ENCODE peak calls at places on chromosomes 6 and 20, in six cellular contexts. Q is kidney epithelial cell, C is tibial artery, D is mammary epithelial cell, W is IMR-90, S is upper lobe of right lung. V is an unnamed sample.

GRCh38 chr20:326645-327031 is 1.3 kb downstream of the SOX12 start:
- DNase-seq in D (no peak), C (no peak), Q (no peak), S (peak), W (no peak), V (no peak)

GRCh38 chr20:23419995-23420901 is 1.0 kb downstream of the NAPB start:
- DNase-seq in W (peak), S (peak), D (peak), Q (peak), C (peak), V (peak)

GRCh38 chr20:33373735-33374605 is 27.3 kb downstream of the CDK5RAP1 start:
- DNase-seq in D (peak), C (no peak), S (no peak), Q (peak), W (peak), V (peak)

GRCh38 chr6:25138697-25139051 is 140.5 kb upstream of the CARMIL1 start:
- DNase-seq in W (peak), D (no peak), Q (no peak), S (no peak), C (no peak), V (peak)

GRCh38 chr20:41655966-41656685 is 37.9 kb upstream of the CHD6 start:
- DNase-seq in D (no peak), C (no peak), S (no peak), W (no peak), Q (no peak), V (no peak)

GRCh38 chr6:159982726-159983506 is 14.0 kb downstream of the IGF2R start:
- DNase-seq in W (peak), C (no peak), Q (no peak), S (no peak), D (peak), V (peak)

GRCh38 chr20:23125625-23126191 is 39.6 kb upstream of the CD93 start:
- DNase-seq in D (no peak), W (peak), Q (no peak), C (peak), S (peak), V (peak)

GRCh38 chr6:32627831-32628230 is 9.4 kb upstream of the HLA-DQA1 start:
- DNase-seq in Q (no peak), D (peak), W (peak), C (no peak), S (peak), V (peak)

GRCh38 chr6:122622404-122622938 is 12.3 kb downstream of the PKIB start:
- DNase-seq in W (no peak), Q (no peak), S (no peak), D (no peak), C (no peak), V (no peak)

GRCh38 chr6:291148-291696 is 1.1 kb upstream of the DUSP22 start:
- DNase-seq in D (peak), W (no peak), C (no peak), Q (no peak), S (no peak), V (peak)

GRCh38 chr6:41136911-41137310 is 17.2 kb downstream of the TREML1 start:
- DNase-seq in S (no peak), C (no peak), Q (no peak), D (no peak), W (no peak), V (no peak)

GRCh38 chr6:42563697-42564495 is at the start of gene UBR2:
- DNase-seq in W (peak), D (peak), C (peak), S (peak), Q (peak), V (peak)

GRCh38 chr20:46087161-46087560 is 2.6 kb downstream of the NCOA5 start:
- DNase-seq in C (no peak), S (no peak), W (peak), Q (no peak), D (no peak), V (peak)

DNA sequence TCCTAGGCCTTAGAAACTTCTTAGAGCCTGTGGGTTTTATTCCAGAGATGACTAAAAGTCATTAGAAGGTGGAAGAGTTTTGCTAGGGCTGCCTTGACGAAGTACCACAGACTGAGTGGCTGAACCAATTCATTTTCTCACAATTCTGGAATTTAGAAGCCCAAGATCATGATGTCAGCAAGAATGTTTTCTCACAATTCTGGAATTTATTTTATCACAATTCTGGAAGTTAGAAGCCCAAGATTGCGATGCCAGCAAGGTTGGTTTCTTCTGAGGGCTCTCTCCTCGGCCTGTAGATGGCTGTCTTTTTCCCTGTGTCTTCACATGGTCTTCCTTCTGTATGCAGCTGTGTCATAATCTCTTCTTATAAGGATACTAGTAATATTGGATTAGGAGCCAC is 672.9 kb upstream of the MARCKS start:
- DNase-seq in Q (no peak), D (no peak), W (peak), C (no peak), S (no peak), V (peak)
- TF ChIP-seq CTCF in Q (no peak), D (no peak), W (peak), C (no peak), S (no peak), V (peak)

GRCh38 chr6:164887660-164888059 is 421.7 kb downstream of the C6orf118 start:
- DNase-seq in D (no peak), W (no peak), Q (no peak), C (no peak), S (no peak), V (no peak)

DNA sequence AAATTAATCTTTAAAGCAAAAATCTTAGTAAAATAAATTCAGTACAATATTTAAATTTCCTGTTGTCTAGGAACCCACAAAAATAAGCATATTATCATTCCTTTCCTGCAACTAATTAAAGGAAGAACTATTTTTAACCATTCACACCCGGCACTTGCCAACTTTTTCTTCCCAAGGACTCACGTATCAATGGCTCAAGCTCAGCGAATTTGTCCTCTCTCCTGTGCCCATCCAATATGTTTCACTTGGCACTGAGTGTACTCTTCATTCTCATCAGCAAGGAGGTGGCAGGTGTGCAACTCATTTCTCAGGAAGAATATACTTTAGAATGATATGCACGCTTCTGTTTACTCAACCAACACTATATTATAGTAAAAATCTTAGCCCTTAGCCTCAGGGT is 419.4 kb downstream of the C6orf118 start:
- DNase-seq in W (no peak), Q (no peak), S (no peak), D (no peak), C (no peak), V (no peak)
- H3K4me3 ChIP-seq in W (no peak), Q (no peak), S (no peak), D (no peak), C (no peak), V (no peak)

DNA sequence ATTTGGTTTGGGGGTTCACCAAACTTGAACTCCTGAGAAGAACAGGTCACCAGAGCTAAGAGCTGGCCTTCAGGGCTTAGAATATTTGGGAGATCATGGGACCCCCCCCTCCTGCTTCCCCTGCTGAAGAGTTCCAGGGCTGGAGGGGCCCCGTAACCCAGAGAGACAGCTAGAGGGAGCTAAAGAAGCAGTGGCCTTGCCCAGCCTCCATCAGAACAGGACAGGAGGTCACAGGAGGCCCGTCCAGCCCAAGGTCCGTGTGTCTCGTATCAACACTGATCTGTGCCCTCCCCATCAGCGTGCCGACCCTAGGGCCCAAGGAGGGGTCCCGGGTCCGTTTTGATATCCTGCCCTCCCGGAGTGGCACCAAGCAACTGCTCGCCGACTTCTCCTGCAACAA is 40.6 kb upstream of the TGM6 start:
- DNase-seq in Q (no peak), D (no peak), W (no peak), C (no peak), S (no peak), V (no peak)
- TF ChIP-seq CTCF in Q (no peak), D (no peak), W (no peak), C (no peak), S (no peak), V (no peak)

DNA sequence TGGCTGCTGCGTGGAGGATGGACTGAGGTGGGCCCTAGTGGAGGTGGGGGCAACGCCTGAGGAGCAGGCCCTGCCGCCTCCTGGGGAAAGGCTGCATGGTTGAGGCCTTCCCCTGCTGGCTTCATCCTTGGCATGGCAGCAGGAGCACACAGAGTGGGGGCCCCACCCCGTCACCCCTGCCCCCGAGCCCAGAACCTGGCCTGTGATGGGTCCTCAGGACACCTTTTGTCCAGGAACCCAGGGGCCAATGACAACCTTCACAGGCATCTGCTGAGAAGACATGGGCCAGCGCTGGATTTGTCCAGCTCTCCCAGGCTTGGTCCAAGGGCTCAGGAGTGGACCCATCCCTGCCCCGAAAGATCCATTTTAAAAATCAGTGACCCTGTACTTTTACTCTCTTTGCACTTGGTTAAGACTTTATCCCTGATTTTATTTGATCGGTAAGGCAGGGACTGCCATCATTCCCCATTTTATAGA is 575 bp upstream of the SLC17A9 start:
- DNase-seq in C (no peak), Q (no peak), S (no peak), W (no peak), D (no peak), V (no peak)
- H3K4me3 ChIP-seq in C (peak), Q (peak), S (peak), W (peak), D (no peak), V (no peak)